ENCODE peak calls at places on chromosomes 12 and 14, in ten cellular contexts. K is stimulated activated CD4-positive, alpha-beta T cell treated with anti-CD3 and anti-CD28 coated beads, Interleukin-1b, Interleukin-23, amount 100 ng/mL, for 48 hours; O is naive thymus-derived CD8-positive, alpha-beta T cell; T is hepatocyte; V is effector CD8-positive, alpha-beta T cell; Q is HCEC 1CT; L is naive B cell; A is ovary; F is dermis microvascular lymphatic vessel endothelial cell; I is amniotic epithelial cell. B is an unnamed sample.
A peak's percentile ranks its signal among the peaks of the same experiment; 100 is the strongest.

GRCh38 chr14:73757876-73758391 is 43.8 kb upstream of the PNMA1 start:
- DNase-seq in L (no peak), A (peak; percentile 40), T (no peak), F (no peak), K (no peak), O (no peak), I (no peak), Q (no peak), V (no peak), B (no peak)

GRCh38 chr12:34386016-34386415 is 363.7 kb downstream of the ALG10 start:
- DNase-seq in I (no peak), F (no peak), K (no peak), L (no peak), A (no peak), O (no peak), V (no peak), Q (no peak), T (no peak), B (no peak)

GRCh38 chr14:96683575-96684289 is 113.5 kb upstream of the VRK1 start:
- DNase-seq in A (no peak), O (no peak), V (no peak), Q (peak; percentile 27), F (no peak), L (no peak), K (no peak), T (no peak), I (no peak), B (no peak)

GRCh38 chr12:80589091-80589490 is 118.3 kb upstream of the MYF6 start:
- DNase-seq in A (no peak), L (no peak), O (no peak), T (no peak), V (no peak), F (no peak), I (no peak), K (no peak), Q (no peak), B (no peak)

GRCh38 chr12:47080725-47081502 is 1.2 kb upstream of the AMIGO2 start:
- DNase-seq in F (peak; percentile 67), K (peak; percentile 68), V (peak; percentile 25), T (peak; percentile 56), O (peak; percentile 39), I (peak; percentile 92), L (peak; percentile 56), A (peak; percentile 70), Q (peak; percentile 47), B (peak; percentile 66)

GRCh38 chr14:95425369-95426115 is 90.9 kb downstream of the SYNE3 start:
- DNase-seq in V (no peak), O (no peak), F (no peak), K (no peak), T (no peak), L (no peak), I (no peak), A (no peak), Q (no peak), B (no peak)

GRCh38 chr12:76588881-76589565 is 29.5 kb upstream of the OSBPL8 start:
- DNase-seq in K (no peak), F (no peak), I (peak; percentile 99), T (peak; percentile 26), Q (peak; percentile 91), A (no peak), L (no peak), V (no peak), O (no peak), B (peak; percentile 97)

GRCh38 chr14:63673882-63674497 is 32.3 kb upstream of the WDR89 start:
- DNase-seq in K (no peak), T (no peak), F (no peak), A (no peak), Q (no peak), O (no peak), L (no peak), I (no peak), V (no peak), B (no peak)

GRCh38 chr14:102777711-102778615 is 714 bp downstream of the TRAF3 start:
- DNase-seq in T (peak; percentile 37), K (peak; percentile 36), L (peak; percentile 51), O (peak; percentile 18), V (peak; percentile 11), A (peak; percentile 43), F (peak; percentile 55), Q (peak; percentile 25), I (peak; percentile 43), B (peak; percentile 47)

GRCh38 chr14:69692542-69693053 is 74.3 kb upstream of the SRSF5 start:
- DNase-seq in O (no peak), L (no peak), F (no peak), Q (no peak), T (no peak), I (no peak), V (no peak), A (no peak), K (no peak), B (no peak)

GRCh38 chr14:88831285-88831684 is 6.8 kb downstream of the TTC8 start:
- DNase-seq in I (peak; percentile 48), T (no peak), L (no peak), A (no peak), V (no peak), O (no peak), Q (peak; percentile 75), F (no peak), K (no peak), B (no peak)

GRCh38 chr12:130715996-130716917 is at the start of gene RIMBP2:
- DNase-seq in F (no peak), V (no peak), T (peak; percentile 84), K (no peak), Q (no peak), O (no peak), L (no peak), I (no peak), A (peak; percentile 41), B (no peak)

GRCh38 chr12:123142948-123143752 is 7.7 kb downstream of the PITPNM2 start:
- DNase-seq in A (peak; percentile 56), O (no peak), L (peak; percentile 62), V (no peak), F (peak; percentile 43), T (peak; percentile 49), I (no peak), Q (no peak), K (no peak), B (peak; percentile 95)

GRCh38 chr14:100883789-100884101 is 19.8 kb downstream of the RTL1 start:
- DNase-seq in V (no peak), T (no peak), K (no peak), Q (no peak), L (no peak), O (no peak), A (no peak), F (no peak), I (no peak), B (no peak)

GRCh38 chr12:50297027-50297426 is 13.7 kb upstream of the LIMA1 start:
- DNase-seq in F (peak; percentile 51), K (no peak), I (no peak), O (no peak), V (no peak), Q (no peak), T (no peak), A (no peak), L (no peak), B (no peak)

GRCh38 chr12:110353211-110353965 is 50.1 kb downstream of the ANAPC7 start:
- DNase-seq in V (no peak), I (no peak), Q (no peak), O (no peak), F (no peak), K (no peak), T (no peak), A (no peak), L (no peak), B (no peak)

GRCh38 chr14:64708148-64709004 is 4.2 kb downstream of the PLEKHG3 start:
- DNase-seq in K (no peak), I (peak; percentile 61), A (no peak), O (no peak), Q (peak; percentile 9), T (peak; percentile 87), F (peak; percentile 56), V (no peak), L (peak; percentile 23), B (peak; percentile 97)

B was measured in NB4.